ENCODE peak calls at places on chromosomes 13 and 19, in nine cellular contexts. Z is suprapubic skin, C is A673, T is pancreas, I is prostate gland, V is neuronal stem cell, U is thoracic aorta, D is brain microvascular endothelial cell, O is psoas muscle. A is an unnamed sample.
A peak's percentile ranks its signal among the peaks of the same experiment; 100 is the strongest.

GRCh38 chr19:8108560-8109445 is 40.6 kb downstream of the FBN3 start:
- DNase-seq in D (no peak), U (no peak), C (no peak), T (no peak), I (no peak), V (no peak), O (no peak), Z (no peak), A (no peak)

GRCh38 chr19:34994643-34995471 is 5.3 kb upstream of the GRAMD1A start:
- DNase-seq in C (no peak), D (no peak), Z (no peak), O (peak; percentile 56), V (no peak), T (peak; percentile 83), I (peak; percentile 80), U (no peak), A (peak; percentile 65)

GRCh38 chr13:109610517-109610916 is 175.9 kb downstream of the IRS2 start:
- DNase-seq in Z (no peak), I (no peak), O (peak; percentile 62), T (no peak), U (no peak), D (no peak), V (no peak), C (peak; percentile 51), A (peak; percentile 55)

GRCh38 chr13:73578251-73578875 is 519.6 kb downstream of the KLF5 start:
- DNase-seq in T (no peak), V (no peak), Z (no peak), U (no peak), D (no peak), I (no peak), O (no peak), C (no peak), A (no peak)

GRCh38 chr13:111046590-111047141 is 68.4 kb upstream of the ARHGEF7 start:
- DNase-seq in U (no peak), D (peak; percentile 59), C (no peak), T (no peak), Z (no peak), V (no peak), I (no peak), O (peak; percentile 73), A (no peak)

GRCh38 chr19:50567052-50567841 is 988 bp downstream of the LRRC4B start:
- DNase-seq in D (no peak), C (peak; percentile 76), O (no peak), I (no peak), Z (no peak), V (peak; percentile 57), U (no peak), T (no peak), A (no peak)

GRCh38 chr19:28705008-28705407 is 507.9 kb downstream of the UQCRFS1 start:
- DNase-seq in U (no peak), I (no peak), C (peak; percentile 3), V (no peak), D (peak; percentile 80), O (no peak), Z (no peak), T (no peak), A (no peak)

GRCh38 chr13:36313047-36313969 is 15.7 kb upstream of the CCDC169 start:
- DNase-seq in T (no peak), I (no peak), D (no peak), Z (no peak), C (no peak), U (no peak), V (no peak), O (no peak), A (no peak)

GRCh38 chr19:17489392-17490030 is 19.2 kb downstream of the SLC27A1 start:
- DNase-seq in O (no peak), T (no peak), C (no peak), I (no peak), Z (no peak), D (no peak), U (no peak), V (no peak), A (no peak)

GRCh38 chr13:39942177-39942900 is 286.9 kb downstream of the COG6 start:
- DNase-seq in I (no peak), C (no peak), U (no peak), Z (no peak), D (no peak), T (no peak), V (no peak), O (no peak), A (no peak)

GRCh38 chr13:39942901-39943273 is 287.4 kb downstream of the COG6 start:
- DNase-seq in C (peak; percentile 90), D (peak; percentile 86), V (peak; percentile 64), O (peak; percentile 73), T (peak; percentile 73), U (no peak), Z (peak; percentile 87), I (peak; percentile 59), A (peak; percentile 69)

GRCh38 chr13:39946769-39947168 is 291.3 kb downstream of the COG6 start:
- DNase-seq in U (no peak), O (no peak), D (no peak), C (no peak), V (no peak), I (no peak), Z (no peak), T (no peak), A (no peak)

GRCh38 chr13:39943711-39944110 is 288.2 kb downstream of the COG6 start:
- DNase-seq in C (no peak), T (no peak), Z (no peak), D (no peak), O (no peak), V (no peak), U (no peak), I (no peak), A (no peak)

DNA sequence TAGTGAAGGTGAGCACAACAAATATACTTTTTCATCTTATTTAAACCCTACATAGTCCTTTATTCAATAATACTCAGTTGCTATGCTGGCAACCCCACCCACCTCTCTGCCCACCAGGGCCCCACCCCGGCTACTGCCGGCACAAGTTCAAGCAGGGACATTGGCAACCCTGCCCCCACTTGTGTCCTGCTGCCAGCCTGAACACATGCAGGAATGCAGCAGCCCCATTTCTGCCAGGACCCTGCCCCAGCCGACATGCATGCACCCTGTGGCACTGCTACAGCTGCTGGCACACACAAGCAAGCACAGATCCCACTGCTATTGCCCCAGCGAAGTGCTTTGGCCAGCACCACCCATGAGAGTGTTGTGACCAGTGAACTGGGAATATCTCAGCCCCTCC is 289.8 kb downstream of the COG6 start:
- DNase-seq in D (no peak), T (no peak), V (no peak), I (no peak), U (no peak), O (no peak), C (no peak), Z (no peak), A (no peak)
- H3K27ac ChIP-seq in D (no peak overlapping the region), T (no peak overlapping the region), V (no peak overlapping the region), I (no peak overlapping the region), U (no peak overlapping the region), O (no peak overlapping the region), C (no peak overlapping the region), Z (no peak overlapping the region), A (no peak overlapping the region)

DNA sequence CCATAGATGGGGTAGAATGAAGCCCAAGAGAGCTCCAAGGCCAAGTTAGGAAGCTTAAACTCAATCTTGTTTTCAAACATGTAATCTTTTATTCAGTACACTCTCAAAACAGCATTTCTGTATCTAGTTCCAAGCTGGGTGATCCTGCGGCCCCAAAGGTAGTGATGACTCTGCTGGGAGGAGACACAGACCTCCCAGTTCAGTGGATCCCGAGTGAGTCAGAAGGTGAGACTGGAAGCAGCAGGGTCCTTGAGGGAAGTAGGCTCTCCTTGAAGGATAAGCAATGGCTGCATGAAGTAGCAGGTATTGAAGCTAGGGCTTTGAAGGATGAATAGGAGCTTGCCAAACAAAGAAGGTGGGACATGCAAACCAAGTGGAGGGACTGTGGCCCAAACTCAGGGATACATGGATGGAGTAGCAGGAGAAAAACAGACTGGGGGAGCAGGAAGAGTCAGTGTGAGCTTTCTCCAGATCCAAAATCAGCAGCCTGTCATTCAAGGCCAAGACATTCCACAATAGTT is 9.6 kb downstream of the TINCR start:
- DNase-seq in U (no peak), D (no peak), I (no peak), C (no peak), Z (no peak), O (no peak), T (no peak), V (no peak), A (no peak)
- H3K27ac ChIP-seq in U (no peak overlapping the region), D (no peak overlapping the region), I (no peak overlapping the region), C (no peak overlapping the region), Z (peak overlapping the region; percentile 72), O (no peak overlapping the region), T (no peak overlapping the region), V (no peak overlapping the region), A (no peak overlapping the region)

GRCh38 chr13:113176822-113177221 is 18.4 kb downstream of the PROZ start:
- DNase-seq in I (no peak), Z (no peak), O (no peak), U (no peak), T (no peak), V (no peak), C (no peak), D (no peak), A (no peak)

GRCh38 chr13:113179374-113180230 is 21.2 kb downstream of the PROZ start:
- DNase-seq in D (peak; percentile 86), U (no peak), I (no peak), O (no peak), C (no peak), Z (no peak), T (no peak), V (peak; percentile 43), A (no peak)

GRCh38 chr13:113178896-113179167 is 20.4 kb downstream of the PROZ start:
- DNase-seq in O (no peak), I (no peak), T (no peak), Z (no peak), C (no peak), V (no peak), U (no peak), D (no peak), A (no peak)

GRCh38 chr13:113178070-113178895 is 19.8 kb downstream of the PROZ start:
- DNase-seq in I (no peak), C (no peak), U (no peak), D (peak; percentile 95), V (no peak), T (no peak), Z (no peak), O (no peak), A (no peak)

GRCh38 chr13:113176292-113176691 is 17.8 kb downstream of the PROZ start:
- DNase-seq in U (no peak), D (no peak), I (no peak), O (no peak), V (no peak), Z (no peak), C (no peak), T (no peak), A (peak; percentile 35)
- H3K27ac ChIP-seq in U (no peak overlapping the region), D (no peak overlapping the region), I (no peak overlapping the region), O (no peak overlapping the region), V (no peak overlapping the region), Z (no peak overlapping the region), C (no peak overlapping the region), T (no peak overlapping the region), A (no peak overlapping the region)

DNA sequence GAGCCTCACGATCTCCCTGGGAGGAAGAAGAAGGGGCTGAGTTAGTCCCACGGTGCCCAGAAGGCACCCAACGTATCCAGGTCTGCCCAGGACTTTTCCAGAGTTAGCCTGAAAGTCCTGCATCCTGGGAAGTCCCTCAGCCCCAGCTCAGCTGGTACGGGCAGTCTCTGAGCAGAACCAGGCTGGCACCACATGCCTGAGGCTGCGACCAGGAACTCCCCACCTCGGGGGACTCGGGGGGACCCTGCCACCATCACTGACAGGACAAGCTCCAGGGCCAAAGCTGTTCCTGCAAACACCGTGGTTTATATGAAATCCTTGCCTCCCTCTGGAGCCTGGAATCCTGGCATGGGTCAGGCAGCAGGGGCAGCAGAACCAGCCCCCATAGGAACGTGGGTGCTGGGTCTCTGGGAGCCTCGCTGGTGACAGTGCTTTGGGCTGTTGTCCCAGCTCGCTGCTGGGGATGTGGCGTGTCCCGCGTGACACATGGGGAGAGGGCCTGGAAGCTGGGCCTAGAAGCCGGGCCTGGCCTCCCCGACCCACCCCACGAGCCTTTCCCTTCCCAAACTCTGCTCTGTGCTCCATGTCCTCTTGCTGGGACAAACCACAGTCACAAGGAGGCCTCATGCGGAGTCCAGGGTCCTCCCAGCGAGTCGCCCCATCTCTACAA is 55.5 kb downstream of the GNG7 start:
- DNase-seq in V (no peak), O (no peak), I (no peak), T (no peak), D (no peak), C (no peak), Z (no peak), U (no peak), A (no peak)
- H3K27ac ChIP-seq in V (no peak overlapping the region), O (no peak overlapping the region), I (no peak overlapping the region), T (no peak overlapping the region), D (no peak overlapping the region), C (no peak overlapping the region), Z (no peak overlapping the region), U (no peak overlapping the region), A (no peak overlapping the region)

A was measured in transverse colon.